ENCODE peak calls at places on chromosomes 7 and 10, in six cellular contexts. Y is fibroblast of mammary gland, I is heart left ventricle, K is AG09309, P is fibroblast of pulmonary artery, J is right lobe of liver. N is an unnamed sample.

GRCh38 chr7:988963-989529 is 6.1 kb downstream of the CYP2W1 start:
- DNase-seq in Y (no peak), J (no peak), I (no peak), K (no peak), P (no peak), N (no peak)

GRCh38 chr7:82049442-82049841 is 279.6 kb upstream of the HGF start:
- DNase-seq in K (no peak), P (peak), I (no peak), Y (peak), J (no peak), N (no peak)

GRCh38 chr10:101116754-101117153 is 14.3 kb upstream of the TLX1 start:
- DNase-seq in J (no peak), P (no peak), I (no peak), K (no peak), Y (no peak), N (no peak)

GRCh38 chr10:32489935-32490334 is 44.0 kb downstream of the CCDC7 start:
- DNase-seq in I (no peak), Y (no peak), P (no peak), K (no peak), J (no peak), N (no peak)

GRCh38 chr10:67678335-67678974 is 17.5 kb downstream of the CTNNA3 start:
- DNase-seq in K (no peak), Y (no peak), P (no peak), I (no peak), J (no peak), N (no peak)

GRCh38 chr7:93132216-93132615 is 14.4 kb upstream of the SAMD9 start:
- DNase-seq in I (no peak), P (no peak), Y (no peak), K (no peak), J (no peak), N (no peak)

GRCh38 chr7:2969398-2970306 is 74.0 kb downstream of the CARD11 start:
- DNase-seq in P (no peak), J (no peak), K (no peak), Y (no peak), I (no peak), N (no peak)

GRCh38 chr7:158828343-158829020 is 827 bp downstream of the ESYT2 start:
- DNase-seq in I (peak), J (peak), Y (no peak), K (no peak), P (no peak), N (no peak)

GRCh38 chr7:135825406-135825805 is 76.8 kb upstream of the FAM180A start:
- DNase-seq in J (no peak), I (no peak), P (no peak), Y (no peak), K (no peak), N (no peak)

GRCh38 chr10:131089150-131089549 is 222.4 kb downstream of the TCERG1L start:
- DNase-seq in J (no peak), K (no peak), P (no peak), Y (no peak), I (no peak), N (no peak)

GRCh38 chr10:74244097-74244685 is 93.2 kb downstream of the ADK start:
- DNase-seq in I (no peak), K (no peak), P (peak), J (no peak), Y (peak), N (peak)

GRCh38 chr10:105149371-105149871 is 508.3 kb downstream of the SORCS3 start:
- DNase-seq in I (no peak), Y (peak), J (no peak), P (no peak), K (peak), N (peak)

GRCh38 chr10:99695761-99696160 is 36.2 kb downstream of the COX15 start:
- DNase-seq in P (no peak), I (no peak), J (no peak), Y (peak), K (no peak), N (no peak)

GRCh38 chr7:76383089-76383944 is 24.5 kb upstream of the YWHAG start:
- DNase-seq in Y (peak), J (no peak), I (no peak), P (no peak), K (no peak), N (no peak)

GRCh38 chr7:92788559-92789183 is 47.7 kb downstream of the CDK6 start:
- DNase-seq in I (no peak), K (no peak), J (no peak), P (no peak), Y (no peak), N (no peak)

GRCh38 chr7:156002362-156003001 is 190.2 kb upstream of the SHH start:
- DNase-seq in I (no peak), P (no peak), K (no peak), J (no peak), Y (no peak), N (no peak)

GRCh38 chr10:73116017-73116416 is 5.8 kb downstream of the NUDT13 start:
- DNase-seq in P (no peak), I (no peak), K (no peak), Y (no peak), J (no peak), N (no peak)

GRCh38 chr10:74957199-74958084 is 131.0 kb downstream of the KAT6B start:
- DNase-seq in K (no peak), I (no peak), J (no peak), Y (no peak), P (peak), N (no peak)

GRCh38 chr10:123380491-123381085 is 226.4 kb downstream of the BUB3 start:
- DNase-seq in Y (peak), K (no peak), I (no peak), J (no peak), P (peak), N (no peak)

GRCh38 chr7:98202367-98203195 is 8.7 kb upstream of the BHLHA15 start:
- DNase-seq in J (no peak), P (no peak), Y (no peak), K (no peak), I (no peak), N (no peak)

GRCh38 chr7:98733036-98733435 is 116.0 kb downstream of the NPTX2 start:
- DNase-seq in P (peak), J (no peak), Y (peak), K (no peak), I (no peak), N (no peak)

GRCh38 chr7:100745184-100745583 is 11.8 kb downstream of the ZAN start:
- DNase-seq in J (no peak), I (peak), P (peak), K (no peak), Y (peak), N (no peak)

GRCh38 chr7:99606531-99606930 is 8.5 kb downstream of the TMEM225B start:
- DNase-seq in Y (no peak), K (no peak), J (no peak), P (no peak), I (no peak), N (no peak)

GRCh38 chr10:73906524-73907447 is 4.1 kb upstream of the PLAU start:
- DNase-seq in J (no peak), Y (peak), P (peak), I (peak), K (peak), N (peak)

GRCh38 chr10:97714401-97715258 is 1.1 kb downstream of the MARVELD1 start:
- DNase-seq in J (peak), I (peak), P (peak), Y (peak), K (no peak), N (no peak)

GRCh38 chr7:25386311-25386744 is 158.0 kb upstream of the NPVF start:
- DNase-seq in K (no peak), J (no peak), I (no peak), Y (no peak), P (no peak), N (no peak)

GRCh38 chr10:95241533-95241932 is 47.5 kb downstream of the ACSM6 start:
- DNase-seq in Y (no peak), I (no peak), P (no peak), K (no peak), J (no peak), N (no peak)

GRCh38 chr10:69446650-69447151 is 4.6 kb upstream of the TSPAN15 start:
- DNase-seq in K (no peak), P (peak), I (no peak), Y (peak), J (no peak), N (no peak)

GRCh38 chr7:51064688-51065087 is 251.9 kb downstream of the COBL start:
- DNase-seq in J (no peak), P (no peak), Y (no peak), I (no peak), K (no peak), N (no peak)

GRCh38 chr7:43649755-43650274 is 66.9 kb downstream of the STK17A start:
- DNase-seq in Y (no peak), P (no peak), K (no peak), J (no peak), I (no peak), N (no peak)

GRCh38 chr7:92820191-92820590 is 16.2 kb downstream of the CDK6 start:
- DNase-seq in Y (no peak), J (no peak), K (no peak), I (no peak), P (no peak), N (no peak)

GRCh38 chr7:87225696-87226095 is 6.2 kb upstream of the TMEM243 start:
- DNase-seq in J (no peak), P (peak), Y (peak), K (no peak), I (no peak), N (no peak)

GRCh38 chr7:123820864-123821263 is 24.1 kb upstream of the HYAL4 start:
- DNase-seq in P (no peak), Y (no peak), K (no peak), I (no peak), J (no peak), N (no peak)

GRCh38 chr10:18658301-18658991 is 785 bp upstream of the ARL5B start:
- DNase-seq in Y (peak), I (no peak), K (no peak), P (peak), J (no peak), N (no peak)

GRCh38 chr7:15783971-15784693 is 97.6 kb upstream of the MEOX2 start:
- DNase-seq in K (no peak), J (no peak), Y (no peak), P (no peak), I (no peak), N (no peak)

GRCh38 chr10:114068054-114068707 is 24.5 kb downstream of the ADRB1 start:
- DNase-seq in P (no peak), Y (no peak), K (no peak), J (no peak), I (no peak), N (peak)

GRCh38 chr7:70799841-70800405 is 332.0 kb upstream of the GALNT17 start:
- DNase-seq in Y (no peak), J (no peak), I (no peak), K (no peak), P (no peak), N (no peak)

GRCh38 chr7:24884401-24884800 is 95.6 kb downstream of the OSBPL3 start:
- DNase-seq in J (no peak), K (no peak), Y (no peak), P (no peak), I (no peak), N (no peak)

GRCh38 chr10:121709674-121710073 is 111.4 kb upstream of the FGFR2 start:
- DNase-seq in J (no peak), K (peak), P (peak), I (no peak), Y (peak), N (peak)

DNA sequence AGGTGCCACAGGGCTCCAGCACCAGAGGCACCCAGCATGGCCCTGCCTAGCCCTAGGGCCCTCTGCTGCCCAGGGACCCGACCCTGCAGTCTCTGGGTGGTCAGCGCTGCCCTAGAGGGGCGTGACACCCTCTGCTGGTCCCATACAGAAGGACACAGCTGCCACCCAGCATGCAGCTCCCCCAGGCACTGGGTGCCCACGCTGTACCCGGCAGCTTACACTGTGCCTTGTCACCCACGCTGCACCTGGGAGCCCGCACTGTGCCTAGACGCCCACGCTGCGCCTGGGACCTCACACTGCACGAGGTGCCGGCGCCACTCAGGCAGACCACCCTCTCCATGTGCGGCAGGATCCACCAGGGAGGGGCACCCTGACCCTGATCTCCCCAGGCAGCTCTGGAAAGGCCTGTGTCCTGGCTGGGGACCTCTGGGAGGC is 55.2 kb downstream of the PWWP2B start:
- DNase-seq in P (no peak), K (no peak), I (no peak), Y (no peak), J (peak), N (no peak)
- TF ChIP-seq CTCF in P (no peak), K (peak), I (peak), Y (no peak), J (no peak), N (no peak)

DNA sequence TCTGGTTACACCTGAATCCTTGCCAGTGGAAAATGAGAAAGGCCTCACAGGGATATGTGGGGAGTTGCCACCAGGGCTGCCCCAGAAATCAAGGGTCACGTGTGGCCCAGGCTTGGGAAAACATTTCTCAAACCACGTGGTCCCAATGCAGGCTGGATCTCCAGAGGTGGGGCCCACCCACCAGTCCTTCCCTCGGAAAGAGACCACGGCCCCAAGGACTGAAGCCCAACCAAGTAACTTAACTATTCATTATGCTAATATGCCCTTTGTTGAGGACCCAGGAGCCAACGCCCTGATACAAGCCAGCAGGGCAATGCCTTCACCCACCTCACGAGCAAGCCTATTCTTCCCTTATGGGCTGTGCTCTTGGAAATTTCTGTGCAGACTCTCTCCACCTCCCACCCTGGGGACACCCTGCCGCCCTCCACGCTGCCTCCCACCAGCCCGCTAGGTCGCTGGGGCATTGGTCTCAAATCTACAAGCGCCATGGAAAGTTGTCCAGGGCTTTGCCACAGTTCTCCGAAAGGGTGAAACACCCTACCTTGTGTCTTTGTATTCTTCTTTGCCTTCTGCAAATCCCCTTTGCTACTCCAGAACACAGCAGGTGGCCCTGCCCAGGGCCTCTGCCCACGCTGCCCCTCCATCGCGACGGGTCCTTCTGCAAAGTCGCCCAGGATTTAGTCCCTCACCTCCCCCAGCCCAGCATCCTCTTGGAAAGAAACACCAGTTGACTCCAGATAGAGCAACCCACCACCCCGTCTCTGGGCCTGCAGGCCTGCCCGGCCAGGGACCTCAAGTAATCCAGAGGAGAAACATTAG is 8.8 kb downstream of the TNS3 start:
- DNase-seq in K (no peak), P (no peak), I (no peak), J (peak), Y (no peak), N (no peak)
- H3K4me3 ChIP-seq in K (no peak), P (no peak), I (no peak), J (no peak), Y (no peak), N (no peak)

DNA sequence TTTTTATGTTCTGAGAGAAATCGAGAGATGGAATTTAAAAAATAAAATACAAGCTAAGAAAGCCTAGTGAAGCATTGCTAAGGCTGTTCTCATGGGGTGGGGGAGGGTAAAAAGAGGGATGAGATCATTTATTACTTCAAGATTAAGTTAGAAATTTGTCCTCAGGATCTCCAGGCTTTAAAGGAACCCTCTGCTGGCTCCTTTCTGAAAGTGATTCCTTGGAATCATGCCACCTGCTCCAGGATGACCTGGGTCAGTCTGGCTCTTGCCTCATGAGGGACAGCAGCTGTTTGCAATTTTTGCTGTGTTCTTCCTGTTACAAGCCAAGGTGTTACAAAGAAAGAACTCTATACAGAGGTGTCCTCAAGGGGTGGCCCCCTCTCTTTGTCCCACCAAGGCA is 69.8 kb downstream of the CDK1 start:
- DNase-seq in J (no peak), I (peak), K (peak), P (peak), Y (peak), N (no peak)
- TF ChIP-seq CTCF in J (peak), I (peak), K (no peak), P (no peak), Y (peak), N (no peak)

GRCh38 chr10:5620223-5620721 is 46.1 kb downstream of the ASB13 start:
- DNase-seq in Y (no peak), P (no peak), K (no peak), J (peak), I (no peak), N (no peak)
- H3K4me3 ChIP-seq in Y (no peak), P (no peak), K (no peak), J (no peak), I (no peak), N (no peak)

GRCh38 chr7:33906697-33907096 is 1.4 kb downstream of the BMPER start:
- DNase-seq in P (no peak), Y (no peak), I (no peak), J (no peak), K (no peak), N (no peak)

GRCh38 chr7:33909312-33909711 is 4.0 kb downstream of the BMPER start:
- DNase-seq in P (no peak), Y (peak), K (no peak), J (no peak), I (no peak), N (no peak)

GRCh38 chr7:33905389-33906032 is at the start of gene BMPER:
- DNase-seq in Y (peak), K (no peak), I (no peak), P (peak), J (peak), N (no peak)

GRCh38 chr7:33909755-33910154 is 4.4 kb downstream of the BMPER start:
- DNase-seq in P (no peak), I (no peak), Y (peak), K (no peak), J (no peak), N (no peak)

DNA sequence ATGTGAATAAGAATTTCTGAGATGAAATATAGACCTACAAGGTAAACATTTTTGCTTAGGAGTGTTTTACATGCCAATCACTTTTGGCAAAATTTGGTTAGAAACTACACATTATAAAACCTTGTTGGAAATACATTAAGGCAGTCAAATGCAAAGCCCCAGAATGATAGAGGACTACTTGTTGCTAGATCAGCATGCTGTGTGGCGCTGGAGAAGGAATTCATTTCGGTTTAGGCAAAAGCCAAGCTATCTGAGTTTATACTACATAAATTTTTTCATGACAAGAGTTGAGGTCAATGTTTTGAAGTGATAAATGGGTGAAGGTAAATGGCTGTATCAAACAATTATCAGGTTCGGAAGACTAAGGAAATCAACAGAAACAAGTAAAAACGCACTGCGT is 2.3 kb downstream of the BMPER start:
- DNase-seq in Y (no peak), K (no peak), I (no peak), P (no peak), J (no peak), N (no peak)
- TF ChIP-seq CTCF in Y (no peak), K (no peak), I (no peak), P (no peak), J (no peak), N (no peak)

GRCh38 chr7:139109188-139109982 is at the start of gene ZC3HAV1:
- DNase-seq in J (peak), P (peak), I (peak), Y (peak), K (peak), N (peak)

GRCh38 chr7:139106959-139107358 is 2.6 kb downstream of the ZC3HAV1 start:
- DNase-seq in J (no peak), P (no peak), I (no peak), Y (no peak), K (no peak), N (no peak)

GRCh38 chr7:139108256-139109187 is 998 bp downstream of the ZC3HAV1 start:
- DNase-seq in I (peak), J (peak), P (peak), K (no peak), Y (peak), N (no peak)

GRCh38 chr7:139103057-139103820 is 6.3 kb downstream of the ZC3HAV1 start:
- DNase-seq in Y (no peak), P (no peak), J (no peak), K (no peak), I (no peak), N (no peak)

GRCh38 chr7:139105037-139105382 is 4.5 kb downstream of the ZC3HAV1 start:
- DNase-seq in P (no peak), Y (no peak), K (no peak), J (no peak), I (no peak), N (no peak)
- H3K4me3 ChIP-seq in P (no peak), Y (no peak), K (no peak), J (no peak), I (peak), N (no peak)

DNA sequence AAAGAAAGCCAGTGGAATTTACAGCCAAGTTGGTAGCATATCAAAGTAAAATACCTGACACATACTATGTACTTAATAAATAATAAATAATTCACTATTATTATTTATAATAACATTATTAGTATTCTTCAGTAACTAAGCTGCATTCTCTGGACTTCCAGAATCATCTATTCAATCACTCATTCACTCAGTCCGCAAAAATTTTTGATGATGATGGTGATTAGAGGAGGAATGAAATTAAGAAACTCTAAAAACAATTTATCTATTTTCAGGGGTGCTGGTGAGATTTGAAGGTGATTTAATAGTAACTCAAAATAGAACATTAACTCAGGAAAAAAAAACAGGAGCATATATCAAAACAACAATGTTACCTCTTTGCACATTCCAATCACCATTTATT is 3.2 kb upstream of the LIPN start:
- DNase-seq in P (no peak), I (no peak), K (no peak), J (no peak), Y (no peak), N (no peak)
- TF ChIP-seq CTCF in P (no peak), I (no peak), K (no peak), J (no peak), Y (no peak), N (no peak)